ENCODE peak calls at places on chromosome 11, in five cellular contexts. H is islet precursor cell; Y is skeletal muscle cell; N is fibroblast of mammary gland; S is CD8-positive, alpha-beta memory T cell. E is an unnamed sample.

GRCh38 chr11:65726660-65727059 is 6.1 kb upstream of the RNASEH2C start:
- DNase-seq in Y (no peak), H (no peak), S (no peak), N (no peak), E (no peak)

GRCh38 chr11:108647701-108648527 is 17.0 kb upstream of the DDX10 start:
- DNase-seq in H (peak; percentile 87), N (peak; percentile 83), Y (peak; percentile 44), S (peak; percentile 29), E (peak; percentile 68)

GRCh38 chr11:255176-255575 is 18.4 kb downstream of the PSMD13 start:
- DNase-seq in N (peak; percentile 31), H (no peak), S (no peak), Y (no peak), E (no peak)

GRCh38 chr11:134152692-134153091 is 71.1 kb downstream of the NCAPD3 start:
- DNase-seq in H (peak; percentile 39), Y (no peak), N (no peak), S (no peak), E (no peak)

GRCh38 chr11:97883086-97883485 is 1137.7 kb upstream of the CNTN5 start:
- DNase-seq in Y (no peak), H (no peak), S (no peak), N (no peak), E (no peak)

GRCh38 chr11:17563248-17563647 is 16.2 kb downstream of the OTOG start:
- DNase-seq in Y (no peak), S (no peak), N (no peak), H (peak; percentile 69), E (no peak)

GRCh38 chr11:126949066-126949945 is 51.3 kb downstream of the KIRREL3 start:
- DNase-seq in S (no peak), N (peak; percentile 29), Y (no peak), H (no peak), E (no peak)

GRCh38 chr11:128052912-128053641 is 534.3 kb downstream of the ETS1 start:
- DNase-seq in N (peak; percentile 76), H (no peak), Y (no peak), S (no peak), E (no peak)

GRCh38 chr11:29005401-29005980 is 897.3 kb downstream of the METTL15 start:
- DNase-seq in S (no peak), N (no peak), H (no peak), Y (no peak), E (no peak)

GRCh38 chr11:27721505-27722116 is 21.4 kb upstream of the BDNF start:
- DNase-seq in Y (no peak), H (no peak), N (no peak), S (no peak), E (peak; percentile 12)

GRCh38 chr11:571802-572185 is 4.5 kb upstream of the PHRF1 start:
- DNase-seq in N (no peak), S (no peak), H (no peak), Y (no peak), E (no peak)

GRCh38 chr11:125110506-125110905 is 920 bp downstream of the TMEM218 start:
- DNase-seq in H (no peak), N (peak; percentile 16), S (no peak), Y (no peak), E (no peak)

GRCh38 chr11:9344046-9344680 is 29.8 kb upstream of the TMEM41B start:
- DNase-seq in N (no peak), Y (no peak), H (no peak), S (no peak), E (no peak)

GRCh38 chr11:10930961-10931760 is 73.3 kb upstream of the ZBED5 start:
- DNase-seq in N (peak; percentile 78), Y (peak; percentile 62), S (peak; percentile 26), H (peak; percentile 87), E (peak; percentile 66)

GRCh38 chr11:23997356-23997755 is 499.5 kb upstream of the LUZP2 start:
- DNase-seq in Y (no peak), S (no peak), H (no peak), N (no peak), E (no peak)

GRCh38 chr11:125069796-125070195 is 6.7 kb downstream of the SLC37A2 start:
- DNase-seq in N (no peak), H (peak; percentile 43), Y (no peak), S (no peak), E (no peak)

GRCh38 chr11:34619062-34619516 is 1.8 kb upstream of the EHF start:
- DNase-seq in S (no peak), Y (no peak), H (peak; percentile 84), N (no peak), E (no peak)

GRCh38 chr11:1371377-1371776 is 18.4 kb upstream of the BRSK2 start:
- DNase-seq in H (no peak), Y (no peak), N (no peak), S (no peak), E (no peak)

GRCh38 chr11:67372232-67372992 is 986 bp downstream of the CLCF1 start:
- DNase-seq in S (no peak), Y (no peak), N (no peak), H (no peak), E (no peak)

GRCh38 chr11:78941226-78941851 is 366.7 kb upstream of the NARS2 start:
- DNase-seq in Y (no peak), H (peak; percentile 92), S (no peak), N (no peak), E (peak; percentile 80)

GRCh38 chr11:70491696-70492472 is 93.6 kb downstream of the CTTN start:
- DNase-seq in N (no peak), H (no peak), S (no peak), Y (no peak), E (no peak)

GRCh38 chr11:64850979-64851567 is 6.6 kb upstream of the CDC42BPG start:
- DNase-seq in S (peak; percentile 65), N (no peak), Y (no peak), H (no peak), E (no peak)

GRCh38 chr11:4539603-4540219 is 5.3 kb upstream of the OR52M1 start:
- DNase-seq in H (peak; percentile 64), S (peak; percentile 6), N (peak; percentile 29), Y (no peak), E (peak; percentile 2)

GRCh38 chr11:71369411-71369810 is 78.8 kb downstream of the DHCR7 start:
- DNase-seq in H (no peak), Y (no peak), N (no peak), S (no peak), E (no peak)

GRCh38 chr11:111793863-111794262 is 27.7 kb upstream of the PPP2R1B start:
- DNase-seq in S (no peak), H (peak; percentile 16), N (peak; percentile 90), Y (no peak), E (no peak)

GRCh38 chr11:11420512-11420911 is 67.5 kb upstream of the CSNK2A3 start:
- DNase-seq in N (no peak), S (no peak), H (no peak), Y (no peak), E (no peak)

GRCh38 chr11:119474682-119475596 is 52.0 kb upstream of the THY1 start:
- DNase-seq in S (peak; percentile 37), H (peak; percentile 89), N (peak; percentile 97), Y (peak; percentile 10), E (peak; percentile 67)